ENCODE peak calls at places on chromosome 15, in nine cellular contexts. C is AG09309, U is vagina, M is heart left ventricle, A is foreskin fibroblast, G is AG09319, R is nephron progenitor cell, K is GM13976, X is HCT116. W is an unnamed sample.

GRCh38 chr15:42490743-42491539 is at the start of gene ZNF106:
- DNase-seq in M (peak; percentile 89), R (peak; percentile 91), X (peak; percentile 76), G (peak; percentile 80), A (peak; percentile 94), K (peak; percentile 94), U (no peak), C (peak; percentile 69), W (peak; percentile 94)

GRCh38 chr15:82197734-82198594 is 64.6 kb downstream of the EFL1 start:
- DNase-seq in C (no peak), X (peak; percentile 51), M (peak; percentile 64), K (peak; percentile 61), A (peak; percentile 89), R (peak; percentile 81), U (no peak), G (peak; percentile 38), W (peak; percentile 63)

GRCh38 chr15:92811514-92811913 is 88.6 kb upstream of the CHD2 start:
- DNase-seq in C (no peak), G (no peak), A (no peak), X (no peak), R (no peak), M (no peak), K (no peak), U (no peak), W (no peak)

GRCh38 chr15:45378913-45379262 is 544 bp upstream of the GATM start:
- DNase-seq in M (peak; percentile 39), K (no peak), G (no peak), R (no peak), U (no peak), X (no peak), A (no peak), C (no peak), W (no peak)

GRCh38 chr15:65612949-65613348 is 2.0 kb upstream of the INTS14 start:
- DNase-seq in K (no peak), M (no peak), A (no peak), U (no peak), C (no peak), G (no peak), R (no peak), X (no peak), W (no peak)

GRCh38 chr15:31331389-31331788 is 4.8 kb downstream of the KLF13 start:
- DNase-seq in X (no peak), R (no peak), M (no peak), A (no peak), K (no peak), G (no peak), U (no peak), C (no peak), W (no peak)

GRCh38 chr15:99932676-99933402 is 199.6 kb upstream of the LYSMD4 start:
- DNase-seq in A (no peak), X (no peak), C (no peak), M (peak; percentile 57), G (no peak), K (no peak), U (peak; percentile 82), R (no peak), W (no peak)

GRCh38 chr15:96322401-96323249 is 7.9 kb upstream of the NR2F2 start:
- DNase-seq in M (peak; percentile 51), C (no peak), A (peak; percentile 54), G (no peak), K (peak; percentile 23), X (no peak), R (peak; percentile 78), U (no peak), W (no peak)

GRCh38 chr15:60004846-60005351 is 788 bp downstream of the FOXB1 start:
- DNase-seq in X (no peak), U (no peak), M (no peak), K (no peak), C (no peak), A (peak; percentile 41), R (peak; percentile 57), G (no peak), W (peak; percentile 26)

GRCh38 chr15:66779331-66780009 is 77.4 kb downstream of the SMAD6 start:
- DNase-seq in R (no peak), X (no peak), U (no peak), K (no peak), G (no peak), C (no peak), A (peak; percentile 51), M (peak; percentile 14), W (no peak)

GRCh38 chr15:89167267-89168176 is 53.9 kb downstream of the RLBP1 start:
- DNase-seq in X (peak; percentile 91), A (peak; percentile 72), R (no peak), U (no peak), M (no peak), K (peak; percentile 50), G (no peak), C (no peak), W (peak; percentile 50)

GRCh38 chr15:34647569-34648334 is 64.3 kb upstream of the GOLGA8B start:
- DNase-seq in A (peak; percentile 25), U (no peak), M (peak; percentile 24), C (no peak), K (no peak), X (no peak), G (no peak), R (no peak), W (no peak)

GRCh38 chr15:66231421-66232266 is 21.9 kb downstream of the MEGF11 start:
- DNase-seq in X (no peak), U (no peak), R (no peak), G (no peak), C (no peak), A (peak; percentile 55), M (no peak), K (no peak), W (no peak)

GRCh38 chr15:83210619-83211018 is 3.0 kb upstream of the HDGFL3 start:
- DNase-seq in C (no peak), K (no peak), X (no peak), A (peak; percentile 66), G (no peak), R (no peak), U (no peak), M (no peak), W (no peak)

GRCh38 chr15:96504371-96504770 is 173.9 kb downstream of the NR2F2 start:
- DNase-seq in R (no peak), C (no peak), U (no peak), K (no peak), M (no peak), G (no peak), A (no peak), X (no peak), W (no peak)

GRCh38 chr15:89439764-89440163 is 56.6 kb downstream of the RHCG start:
- DNase-seq in M (no peak), R (no peak), U (no peak), A (no peak), C (no peak), G (no peak), K (no peak), X (no peak), W (no peak)

GRCh38 chr15:31035610-31036009 is 44.2 kb upstream of the MTMR10 start:
- DNase-seq in U (no peak), A (no peak), X (no peak), R (no peak), M (no peak), K (no peak), C (no peak), G (no peak), W (no peak)

GRCh38 chr15:40044717-40045571 is 6.0 kb upstream of the SRP14 start:
- DNase-seq in G (peak; percentile 51), X (peak; percentile 46), A (peak; percentile 94), C (no peak), R (peak; percentile 87), K (peak; percentile 88), U (peak; percentile 89), M (peak; percentile 93), W (peak; percentile 88)

GRCh38 chr15:47185222-47185800 is 532.0 kb upstream of the SEMA6D start:
- DNase-seq in U (no peak), C (no peak), R (no peak), G (no peak), A (no peak), K (peak; percentile 13), M (no peak), X (no peak), W (no peak)

GRCh38 chr15:77143606-77144005 is 72.7 kb upstream of the TSPAN3 start:
- DNase-seq in A (no peak), X (no peak), K (no peak), M (no peak), U (no peak), R (no peak), G (no peak), C (no peak), W (no peak)

GRCh38 chr15:77611767-77612166 is 20.9 kb downstream of the LINGO1 start:
- DNase-seq in K (no peak), A (no peak), X (no peak), U (no peak), G (no peak), C (no peak), M (no peak), R (no peak), W (no peak)

GRCh38 chr15:25437751-25438600 is 848 bp downstream of the UBE3A start:
- DNase-seq in M (peak; percentile 70), X (peak; percentile 3), G (no peak), R (peak; percentile 72), C (no peak), A (peak; percentile 81), U (no peak), K (peak; percentile 74), W (peak; percentile 66)
- TF ChIP-seq CTCF in M (peak; percentile 50), X (no peak), G (peak; percentile 30), R (peak; percentile 28), C (peak; percentile 30), A (no peak), U (no peak), K (peak; percentile 86), W (peak; percentile 55)

GRCh38 chr15:51759557-51760070 is 8.2 kb downstream of the TMOD2 start:
- DNase-seq in U (no peak), M (peak; percentile 83), C (peak; percentile 82), G (peak; percentile 93), K (no peak), X (no peak), R (no peak), A (peak; percentile 95), W (no peak)
- TF ChIP-seq CTCF in U (no peak), M (no peak), C (peak; percentile 26), G (peak; percentile 36), K (no peak), X (peak; percentile 40), R (no peak), A (peak; percentile 29), W (peak; percentile 24)

DNA sequence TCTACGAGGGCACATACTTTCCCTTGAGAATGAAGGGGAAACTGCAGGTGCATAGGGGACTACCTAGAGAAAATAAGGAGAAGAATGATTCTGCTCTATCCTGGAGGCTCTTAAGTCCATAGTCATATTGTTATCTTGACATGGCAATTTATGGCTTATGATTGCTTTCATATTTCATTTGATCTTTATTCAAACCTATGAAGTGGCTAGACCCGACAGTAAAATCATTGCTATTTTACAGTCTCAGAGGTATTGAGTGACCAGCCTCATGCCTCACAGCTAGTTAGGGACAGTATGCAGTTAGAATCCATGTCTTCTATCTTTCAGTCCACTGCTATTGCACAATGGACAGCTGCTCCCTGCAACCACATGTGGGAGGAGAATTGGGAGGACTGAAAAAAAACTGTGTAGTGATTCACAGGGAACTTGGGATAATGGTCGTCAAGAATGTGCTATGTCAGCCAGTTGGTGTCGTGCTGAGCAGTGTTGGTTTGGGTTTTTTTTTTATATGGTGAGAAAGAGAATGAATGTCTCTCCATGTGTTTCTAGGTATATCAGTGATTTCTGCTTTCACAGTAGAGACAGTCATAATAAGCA is 63.2 kb upstream of the SPPL2A start:
- DNase-seq in M (peak; percentile 36), R (no peak), C (peak; percentile 86), K (no peak), U (no peak), A (peak; percentile 88), G (peak; percentile 49), X (peak; percentile 27), W (no peak)
- TF ChIP-seq CTCF in M (no peak), R (no peak), C (no peak), K (no peak), U (no peak), A (no peak), G (no peak), X (no peak), W (no peak)

GRCh38 chr15:63461230-63461629 is 43.2 kb upstream of the USP3 start:
- DNase-seq in U (no peak), A (no peak), M (no peak), K (no peak), R (peak; percentile 51), G (no peak), C (no peak), X (no peak), W (no peak)
- TF ChIP-seq CTCF in U (no peak), A (no peak), M (no peak), K (no peak), R (no peak), G (no peak), C (no peak), X (no peak), W (no peak)

W was measured in GM10248.